ENCODE peak calls at places on chromosomes 6 and 20, in eight cellular contexts. S, X, G, I, T, Z, L and A are unnamed samples. For H3K4me1 and H3K27me3, the result is how much of the 10 kb centered on the place peaks cover.

GRCh38 chr20:23832775-23833508 is 6.4 kb upstream of the CST2 start:
- DNase-seq in S (no peak), I (no peak), Z (no peak), G (no peak), T (no peak), L (no peak), X (peak), A (no peak)

GRCh38 chr20:10547276-10548114 is 112.4 kb downstream of the SLX4IP start:
- DNase-seq in X (no peak), T (no peak), S (no peak), G (no peak), L (no peak), Z (no peak), I (no peak), A (no peak)

GRCh38 chr6:160088069-160088773 is 33.4 kb upstream of the SLC22A1 start:
- DNase-seq in Z (no peak), L (no peak), I (peak), G (peak), X (peak), T (no peak), S (peak), A (peak)

GRCh38 chr20:31681128-31681727 is 41.4 kb downstream of the BCL2L1 start:
- DNase-seq in S (no peak), Z (no peak), L (no peak), G (no peak), T (no peak), X (no peak), I (no peak), A (no peak)

GRCh38 chr20:20410678-20411077 is 42.8 kb downstream of the INSM1 start:
- DNase-seq in Z (no peak), I (no peak), X (no peak), T (no peak), L (no peak), S (peak), G (peak), A (no peak)

GRCh38 chr6:134519456-134519855 is 201.5 kb upstream of the SGK1 start:
- DNase-seq in I (peak), Z (no peak), L (no peak), T (peak), S (no peak), G (no peak), X (no peak), A (no peak)

GRCh38 chr6:113630738-113631535 is 226.2 kb upstream of the MARCKS start:
- DNase-seq in I (no peak), X (peak), Z (no peak), G (peak), T (peak), L (no peak), S (no peak), A (no peak)

GRCh38 chr20:44069203-44069931 is 117.6 kb downstream of the JPH2 start:
- DNase-seq in Z (no peak), L (peak), S (peak), G (no peak), T (no peak), X (no peak), I (no peak), A (no peak)

GRCh38 chr20:38298768-38299288 is 5.1 kb upstream of the BPI start:
- DNase-seq in S (peak), Z (peak), T (peak), I (peak), X (peak), G (no peak), L (no peak), A (peak)

GRCh38 chr20:63950701-63951397 is 5.4 kb downstream of the UCKL1 start:
- DNase-seq in S (no peak), G (peak), X (no peak), Z (no peak), L (no peak), I (no peak), T (no peak), A (no peak)

GRCh38 chr20:63953764-63954429 is 2.3 kb downstream of the UCKL1 start:
- DNase-seq in G (no peak), L (no peak), X (peak), Z (no peak), S (no peak), I (no peak), T (no peak), A (no peak)

GRCh38 chr20:63952210-63952535 is 4.0 kb downstream of the UCKL1 start:
- DNase-seq in G (no peak), T (no peak), Z (no peak), L (no peak), X (no peak), S (no peak), I (no peak), A (no peak)

GRCh38 chr20:63952769-63953168 is 3.4 kb downstream of the UCKL1 start:
- DNase-seq in I (no peak), S (no peak), X (no peak), L (no peak), G (no peak), T (no peak), Z (no peak), A (no peak)

DNA sequence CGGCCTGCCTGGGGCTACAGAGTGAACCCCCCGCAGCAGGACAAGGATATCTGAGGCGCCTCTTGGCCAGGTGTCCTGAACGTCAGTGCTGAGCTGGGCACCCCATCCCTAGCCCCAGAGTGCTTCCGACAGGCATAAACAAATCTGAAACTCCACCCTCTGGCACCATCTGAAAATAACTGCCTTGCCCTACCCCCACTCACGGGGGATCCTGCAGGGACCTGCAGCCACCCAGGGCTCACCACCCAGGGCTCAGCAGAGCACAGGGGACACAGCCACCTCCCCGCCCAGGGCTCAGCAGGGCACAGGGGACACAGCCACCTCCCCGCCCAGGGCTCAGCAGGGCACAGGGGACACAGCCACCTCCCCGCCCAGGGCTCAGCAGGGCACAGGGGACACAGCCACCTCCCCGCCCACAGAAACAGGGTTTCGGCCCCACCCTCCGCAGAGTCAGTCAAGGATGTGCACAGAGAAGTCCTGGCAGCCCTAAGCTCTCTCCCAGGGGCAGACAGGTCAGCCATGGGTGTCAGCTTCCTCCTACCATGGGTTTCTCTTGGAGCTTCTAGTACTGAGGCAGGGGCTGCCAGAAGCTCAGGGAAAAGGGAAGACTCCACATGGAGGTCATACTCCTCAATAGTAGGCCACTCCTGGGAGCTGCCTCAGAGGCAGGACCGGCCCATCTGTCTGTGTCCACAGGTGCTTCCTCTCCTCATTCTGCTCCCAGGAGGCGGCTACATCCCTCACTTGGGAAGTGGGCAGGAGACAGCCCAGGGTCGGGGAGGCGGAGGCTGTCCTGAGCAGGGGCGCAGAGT is 4.6 kb downstream of the UCKL1 start:
- DNase-seq in S (no peak), Z (no peak), T (no peak), X (no peak), G (no peak), L (no peak), I (no peak), A (no peak)
- H3K4me3 ChIP-seq in S (no peak), Z (no peak), T (no peak), X (no peak), G (no peak), L (no peak), I (peak), A (no peak)

GRCh38 chr6:3504354-3504753 is 47.5 kb upstream of the SLC22A23 start:
- DNase-seq in L (no peak), T (no peak), S (no peak), X (no peak), G (no peak), I (no peak), Z (no peak), A (no peak)
- H3K4me1 ChIP-seq in L (under half), T (under half), S (under half), X (under half), G (under half), I (under half), Z (under half), A (under half)

GRCh38 chr20:46237736-46238135 is 70.6 kb downstream of the CDH22 start:
- DNase-seq in I (no peak), L (no peak), X (no peak), S (no peak), G (no peak), Z (no peak), T (no peak), A (no peak)

GRCh38 chr20:46240881-46241280 is 67.4 kb downstream of the CDH22 start:
- DNase-seq in I (no peak), S (no peak), T (no peak), X (no peak), G (no peak), L (no peak), Z (no peak), A (no peak)

GRCh38 chr20:46237221-46237620 is 71.1 kb downstream of the CDH22 start:
- DNase-seq in S (no peak), T (no peak), I (no peak), G (no peak), Z (no peak), X (no peak), L (no peak), A (no peak)

GRCh38 chr20:46242390-46242789 is 65.9 kb downstream of the CDH22 start:
- DNase-seq in S (no peak), L (no peak), G (no peak), T (no peak), X (no peak), Z (no peak), I (no peak), A (no peak)

GRCh38 chr20:46240065-46240464 is 68.2 kb downstream of the CDH22 start:
- DNase-seq in T (no peak), L (no peak), S (no peak), G (no peak), Z (no peak), I (no peak), X (no peak), A (no peak)
- H3K27me3 ChIP-seq in T (under half), L (under half), S (half or more), G (under half), Z (under half), I (under half), X (under half), A (under half)

GRCh38 chr20:40604416-40604815 is 84.6 kb downstream of the MAFB start:
- DNase-seq in S (no peak), G (no peak), L (no peak), T (no peak), X (no peak), Z (no peak), I (no peak), A (no peak)

GRCh38 chr20:40607927-40608326 is 81.1 kb downstream of the MAFB start:
- DNase-seq in Z (no peak), I (no peak), T (no peak), X (no peak), G (no peak), L (no peak), S (no peak), A (no peak)

GRCh38 chr20:40603057-40603651 is 85.9 kb downstream of the MAFB start:
- DNase-seq in I (no peak), L (no peak), S (no peak), T (no peak), G (no peak), X (no peak), Z (no peak), A (no peak)

GRCh38 chr20:40606660-40607059 is 82.4 kb downstream of the MAFB start:
- DNase-seq in I (no peak), G (no peak), S (no peak), Z (no peak), X (no peak), T (no peak), L (no peak), A (no peak)

GRCh38 chr20:40606237-40606636 is 82.8 kb downstream of the MAFB start:
- DNase-seq in S (no peak), L (no peak), G (no peak), Z (no peak), I (no peak), X (no peak), T (no peak), A (no peak)
- H3K4me3 ChIP-seq in S (no peak), L (no peak), G (no peak), Z (no peak), I (no peak), X (no peak), T (no peak), A (no peak)

DNA sequence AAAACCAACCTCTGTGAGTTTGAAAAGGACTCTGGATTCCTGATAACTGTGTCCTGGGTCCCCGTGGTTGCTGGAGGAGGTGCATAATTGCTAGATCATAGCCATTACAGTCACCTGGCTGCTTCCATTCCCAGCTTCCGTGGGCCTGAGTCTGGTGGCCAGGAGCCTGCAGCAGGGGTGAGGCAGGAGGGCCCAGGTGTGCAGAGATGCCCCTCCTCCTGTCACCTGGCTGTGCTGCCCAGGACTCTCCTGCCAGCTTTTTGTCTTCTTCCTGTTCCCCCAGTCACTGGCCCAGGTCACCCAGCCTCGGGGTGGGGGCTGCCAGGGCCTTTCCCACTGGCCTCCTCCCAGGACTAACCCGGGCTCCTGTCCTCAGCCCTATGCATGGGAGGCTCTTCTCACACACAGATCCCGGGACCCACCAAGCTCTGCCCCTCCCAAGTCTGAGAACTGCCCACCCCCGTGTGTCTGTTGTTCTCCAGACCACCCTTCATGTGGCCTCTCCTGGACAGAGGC is 30.0 kb downstream of the RAET1L start:
- DNase-seq in L (no peak), Z (no peak), I (no peak), X (no peak), G (no peak), T (no peak), S (no peak), A (no peak)
- H3K4me1 ChIP-seq in L (under half), Z (under half), I (under half), X (under half), G (under half), T (under half), S (under half), A (under half)